ENCODE peak calls at places on chromosomes 7 and 10, in nine cellular contexts. A, X, S, Z, E, N, K, D and J are unnamed samples.
A peak's percentile ranks its signal among the peaks of the same experiment; 100 is the strongest.

GRCh38 chr7:148868378-148868674 is 15.8 kb downstream of the EZH2 start:
- DNase-seq in A (no peak), X (no peak), S (no peak), Z (no peak), E (no peak), N (no peak), K (no peak), D (no peak), J (no peak)

GRCh38 chr10:91635401-91636400 is 2.8 kb upstream of the PPP1R3C start:
- DNase-seq in A (no peak), X (peak; percentile 93), S (no peak), Z (peak; percentile 81), E (peak; percentile 90), N (peak; percentile 86), K (no peak), D (peak; percentile 30), J (no peak)

GRCh38 chr10:67657775-67658174 is 38.2 kb downstream of the CTNNA3 start:
- DNase-seq in A (no peak), X (no peak), S (no peak), Z (no peak), E (no peak), N (no peak), K (no peak), D (no peak), J (no peak)

GRCh38 chr7:151818674-151819519 is 58.0 kb downstream of the PRKAG2 start:
- DNase-seq in A (peak; percentile 34), X (no peak), S (peak; percentile 67), Z (no peak), E (no peak), N (no peak), K (no peak), D (no peak), J (no peak)

GRCh38 chr7:72405871-72406270 is 6.3 kb downstream of the CALN1 start:
- DNase-seq in A (no peak), X (no peak), S (no peak), Z (no peak), E (no peak), N (no peak), K (no peak), D (no peak), J (no peak)

GRCh38 chr7:15245801-15246200 is 316.0 kb downstream of the AGMO start:
- DNase-seq in A (no peak), X (no peak), S (no peak), Z (no peak), E (no peak), N (no peak), K (no peak), D (no peak), J (no peak)

GRCh38 chr7:135321556-135321955 is 87.9 kb downstream of the STRA8 start:
- DNase-seq in A (no peak), X (peak; percentile 50), S (no peak), Z (peak; percentile 28), E (peak; percentile 89), N (no peak), K (no peak), D (no peak), J (no peak)

GRCh38 chr10:60495357-60495756 is 105.7 kb upstream of the ANK3 start:
- DNase-seq in A (no peak), X (peak; percentile 9), S (no peak), Z (no peak), E (no peak), N (no peak), K (no peak), D (no peak), J (no peak)

GRCh38 chr10:32132357-32132756 is 76.1 kb upstream of the KIF5B start:
- DNase-seq in A (no peak), X (no peak), S (no peak), Z (no peak), E (no peak), N (no peak), K (no peak), D (no peak), J (no peak)

GRCh38 chr10:43806851-43807640 is 158.4 kb upstream of the ZNF32 start:
- DNase-seq in A (no peak), X (no peak), S (no peak), Z (no peak), E (peak; percentile 68), N (no peak), K (no peak), D (no peak), J (peak; percentile 43)

GRCh38 chr10:6748981-6749630 is 169.0 kb upstream of the PRKCQ start:
- DNase-seq in A (no peak), X (peak; percentile 80), S (no peak), Z (peak; percentile 77), E (no peak), N (no peak), K (no peak), D (no peak), J (no peak)

GRCh38 chr10:93916257-93917063 is 22.7 kb downstream of the SLC35G1 start:
- DNase-seq in A (no peak), X (peak; percentile 59), S (no peak), Z (peak; percentile 56), E (peak; percentile 65), N (no peak), K (no peak), D (no peak), J (no peak)

GRCh38 chr7:1237704-1238255 is 5.1 kb downstream of the UNCX start:
- DNase-seq in A (no peak), X (no peak), S (no peak), Z (no peak), E (no peak), N (no peak), K (no peak), D (no peak), J (peak; percentile 1)

GRCh38 chr7:1240917-1241509 is 8.3 kb downstream of the UNCX start:
- DNase-seq in A (peak; percentile 40), X (no peak), S (no peak), Z (no peak), E (no peak), N (no peak), K (no peak), D (no peak), J (no peak)

GRCh38 chr7:1238363-1239331 is 6.0 kb downstream of the UNCX start:
- DNase-seq in A (no peak), X (no peak), S (no peak), Z (no peak), E (no peak), N (no peak), K (no peak), D (no peak), J (no peak)

GRCh38 chr7:1240296-1240820 is 7.7 kb downstream of the UNCX start:
- DNase-seq in A (no peak), X (no peak), S (no peak), Z (no peak), E (no peak), N (no peak), K (no peak), D (no peak), J (no peak)

GRCh38 chr7:1239455-1240295 is 7.0 kb downstream of the UNCX start:
- DNase-seq in A (no peak), X (no peak), S (no peak), Z (no peak), E (no peak), N (no peak), K (no peak), D (no peak), J (no peak)
- H3K27me3 ChIP-seq in A (peaks cover 91% of the 10 kb centered on the region), X (peaks cover 91% of the 10 kb centered on the region), S (no peaks in the 10 kb centered on the region), Z (peaks cover 83% of the 10 kb centered on the region), E (peaks cover 100% of the 10 kb centered on the region), N (peaks cover 53% of the 10 kb centered on the region), K (peaks cover 100% of the 10 kb centered on the region), D (peaks cover 8% of the 10 kb centered on the region), J (no peaks in the 10 kb centered on the region)

DNA sequence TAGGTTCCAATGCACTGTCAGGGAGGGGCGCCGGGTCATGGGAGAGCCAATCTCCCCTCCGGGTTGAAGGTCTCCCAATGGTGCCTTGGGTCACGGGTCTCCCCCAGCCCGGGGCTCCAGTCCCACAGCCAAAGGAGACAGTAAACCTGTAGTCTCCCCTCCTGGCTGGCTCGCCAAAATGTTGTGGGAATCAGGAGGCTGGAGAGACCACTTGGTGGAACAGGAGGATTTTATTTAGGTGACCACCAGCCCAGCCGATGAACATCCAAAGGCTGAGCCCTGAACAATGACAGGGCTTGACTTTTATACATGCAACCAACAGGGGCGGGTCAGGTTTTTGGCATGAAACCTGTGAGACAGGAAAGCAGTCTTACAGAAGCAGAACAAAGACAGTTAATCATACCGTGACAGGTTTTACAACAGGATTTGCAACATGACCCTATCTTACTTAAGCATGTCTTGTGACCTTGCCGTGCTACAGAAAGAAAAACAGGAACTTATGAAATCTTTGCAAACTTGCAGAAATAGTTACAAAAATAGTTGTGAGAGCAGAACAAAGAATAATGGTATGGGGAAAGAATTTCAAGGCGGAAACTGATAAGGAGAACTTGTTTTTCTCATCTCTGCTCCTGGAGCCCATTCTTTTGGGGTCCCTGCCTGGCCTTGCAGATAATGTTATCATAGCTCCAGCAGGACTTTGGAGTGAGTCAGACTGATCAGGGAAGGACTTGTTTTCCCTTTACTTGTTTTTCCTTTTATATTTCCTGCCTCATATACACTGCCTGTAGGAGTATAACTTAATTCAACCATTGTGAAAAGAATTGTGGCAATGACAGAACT is 7.1 kb downstream of the ERV3-1 start:
- DNase-seq in A (no peak), X (no peak), S (no peak), Z (peak; percentile 16), E (peak; percentile 96), N (no peak), K (no peak), D (no peak), J (peak; percentile 51)
- H3K27ac ChIP-seq in A (peak overlapping the region; percentile 78), X (no peak overlapping the region), S (no peak overlapping the region), Z (no peak overlapping the region), E (no peak overlapping the region), N (no peak overlapping the region), K (peak overlapping the region; percentile 55), D (peak overlapping the region; percentile 47), J (no peak overlapping the region)

DNA sequence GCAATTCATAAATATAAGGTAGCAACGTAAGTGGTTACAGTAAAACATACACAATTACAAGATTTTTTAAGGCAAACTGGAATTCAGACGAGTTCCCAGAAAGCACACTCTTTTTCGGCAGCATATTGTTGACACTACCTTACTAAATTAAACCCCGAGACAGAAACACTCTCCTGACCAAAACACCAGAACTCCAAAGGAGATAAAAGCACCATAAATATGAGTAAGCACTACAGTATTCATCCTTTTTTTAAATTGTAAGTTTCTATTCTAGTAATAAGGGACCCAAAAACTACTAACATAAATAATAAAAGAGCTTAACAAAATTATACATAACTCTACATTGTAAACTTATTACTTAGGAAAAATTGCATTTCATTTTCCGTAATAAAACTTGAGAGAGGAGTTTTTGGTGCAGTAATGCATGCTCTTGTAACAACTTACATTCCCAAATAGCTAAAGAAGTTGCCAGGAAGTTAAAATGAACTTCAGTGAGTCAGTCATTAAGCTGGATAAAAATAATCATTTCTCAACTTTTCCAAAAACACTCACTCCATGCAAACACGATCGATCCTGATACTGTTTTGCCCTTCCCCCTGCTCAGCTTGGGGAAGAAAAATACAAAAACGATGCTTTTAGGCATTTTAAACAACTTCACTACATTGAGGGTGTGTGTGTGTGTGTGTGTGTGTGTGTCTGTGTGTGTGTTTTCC is 2.0 kb downstream of the PIP4K2A start:
- DNase-seq in A (no peak), X (peak; percentile 74), S (no peak), Z (peak; percentile 55), E (peak; percentile 54), N (no peak), K (no peak), D (no peak), J (no peak)
- H3K4me3 ChIP-seq in A (peak overlapping the region; percentile 93), X (peak overlapping the region; percentile 82), S (peak overlapping the region; percentile 39), Z (peak overlapping the region; percentile 91), E (peak overlapping the region; percentile 93), N (peak overlapping the region; percentile 94), K (peak overlapping the region; percentile 97), D (peak overlapping the region; percentile 98), J (peak overlapping the region; percentile 98)

DNA sequence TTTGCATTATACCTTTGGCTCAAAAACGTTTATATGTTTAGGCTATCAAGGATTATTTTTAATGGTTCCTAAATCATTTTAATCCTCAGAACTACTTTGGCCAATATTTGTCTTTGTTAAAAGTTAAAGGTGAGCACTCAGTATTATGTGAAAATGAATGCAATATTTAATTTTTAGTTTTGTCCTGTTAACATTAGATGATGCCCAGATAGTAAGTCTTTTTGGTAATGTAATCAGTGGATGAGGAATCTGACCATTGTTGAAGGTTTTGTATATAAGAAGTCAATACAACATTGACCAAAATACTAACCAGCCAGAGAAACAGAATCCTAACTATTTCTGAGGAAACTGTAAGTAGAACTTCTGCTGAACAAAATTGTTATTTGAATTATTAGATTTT is at the start of gene LIPF:
- DNase-seq in A (no peak), X (no peak), S (no peak), Z (no peak), E (no peak), N (no peak), K (no peak), D (no peak), J (no peak)
- H3K27me3 ChIP-seq in A (no peaks in the 10 kb centered on the region), X (no peaks in the 10 kb centered on the region), S (no peaks in the 10 kb centered on the region), Z (no peaks in the 10 kb centered on the region), E (no peaks in the 10 kb centered on the region), N (no peaks in the 10 kb centered on the region), K (peaks cover 5% of the 10 kb centered on the region), D (no peaks in the 10 kb centered on the region), J (no peaks in the 10 kb centered on the region)